ENCODE peak calls at places on chromosomes 13 and 19, in six cellular contexts. J, D, O, X, M and N are unnamed samples.

GRCh38 chr19:55672418-55672817 is 2.6 kb upstream of the EPN1 start:
- DNase-seq in J (no peak), D (no peak), O (no peak), X (no peak), M (no peak), N (no peak)

GRCh38 chr13:83449666-83450395 is 432.4 kb downstream of the SLITRK1 start:
- DNase-seq in J (no peak), D (no peak), O (no peak), X (no peak), M (no peak), N (no peak)

GRCh38 chr19:46849610-46850009 is 1.0 kb downstream of the AP2S1 start:
- DNase-seq in J (no peak), D (no peak), O (no peak), X (no peak), M (no peak), N (no peak)

GRCh38 chr19:35332817-35333216 is 3.8 kb downstream of the CD22 start:
- DNase-seq in J (no peak), D (no peak), O (no peak), X (no peak), M (no peak), N (no peak)

GRCh38 chr19:58439576-58440554 is at the start of gene ZNF132:
- DNase-seq in J (peak), D (peak), O (peak), X (peak), M (peak), N (peak)

GRCh38 chr19:48635966-48636858 is 967 bp downstream of the DBP start:
- DNase-seq in J (peak), D (no peak), O (no peak), X (no peak), M (no peak), N (no peak)

GRCh38 chr13:50916701-50917184 is 7.2 kb downstream of the RNASEH2B start:
- DNase-seq in J (peak), D (no peak), O (no peak), X (no peak), M (no peak), N (peak)

GRCh38 chr13:29924482-29924884 is 74.1 kb upstream of the UBL3 start:
- DNase-seq in J (no peak), D (no peak), O (no peak), X (no peak), M (no peak), N (no peak)

GRCh38 chr13:20403826-20404225 is 121.8 kb downstream of the CRYL1 start:
- DNase-seq in J (no peak), D (peak), O (no peak), X (no peak), M (no peak), N (no peak)

GRCh38 chr13:35855531-35856019 is 275.6 kb downstream of the DCLK1 start:
- DNase-seq in J (no peak), D (no peak), O (no peak), X (no peak), M (no peak), N (no peak)

GRCh38 chr13:36712785-36713184 is 39.0 kb downstream of the SERTM1 start:
- DNase-seq in J (no peak), D (no peak), O (no peak), X (no peak), M (no peak), N (no peak)

GRCh38 chr19:13839938-13840750 is 36.8 kb upstream of the NANOS3 start:
- DNase-seq in J (no peak), D (no peak), O (peak), X (no peak), M (no peak), N (no peak)

GRCh38 chr13:66585669-66586203 is 644.4 kb downstream of the PCDH9 start:
- DNase-seq in J (no peak), D (no peak), O (no peak), X (no peak), M (no peak), N (no peak)

GRCh38 chr19:51564791-51565190 is 6.3 kb upstream of the ZNF175 start:
- DNase-seq in J (peak), D (no peak), O (no peak), X (no peak), M (no peak), N (no peak)

GRCh38 chr19:2512523-2513431 is 36.9 kb downstream of the GADD45B start:
- DNase-seq in J (no peak), D (no peak), O (no peak), X (no peak), M (no peak), N (no peak)

GRCh38 chr19:49447485-49448431 is 3.9 kb downstream of the PIH1D1 start:
- DNase-seq in J (peak), D (no peak), O (no peak), X (no peak), M (no peak), N (no peak)

GRCh38 chr19:32642771-32643170 is 32.2 kb downstream of the ANKRD27 start:
- DNase-seq in J (no peak), D (no peak), O (peak), X (peak), M (no peak), N (no peak)

GRCh38 chr19:31303262-31303815 is 45.9 kb downstream of the TSHZ3 start:
- DNase-seq in J (no peak), D (peak), O (no peak), X (no peak), M (no peak), N (no peak)

GRCh38 chr13:42593719-42594012 is 19.7 kb downstream of the TNFSF11 start:
- DNase-seq in J (no peak), D (no peak), O (no peak), X (no peak), M (no peak), N (no peak)

GRCh38 chr19:39415111-39416046 is 2.9 kb downstream of the PLEKHG2 start:
- DNase-seq in J (no peak), D (no peak), O (no peak), X (no peak), M (no peak), N (no peak)

GRCh38 chr13:49645451-49645850 is 17.1 kb downstream of the ARL11 start:
- DNase-seq in J (no peak), D (no peak), O (no peak), X (no peak), M (no peak), N (no peak)

GRCh38 chr19:17235618-17236413 is 9.8 kb downstream of the OCEL1 start:
- DNase-seq in J (peak), D (no peak), O (peak), X (peak), M (peak), N (peak)

GRCh38 chr13:73069206-73069815 is 10.5 kb downstream of the KLF5 start:
- DNase-seq in J (no peak), D (no peak), O (no peak), X (no peak), M (no peak), N (no peak)

GRCh38 chr13:82076421-82076820 is 1735.5 kb upstream of the SPRY2 start:
- DNase-seq in J (no peak), D (no peak), O (no peak), X (no peak), M (no peak), N (no peak)

GRCh38 chr13:59746291-59746962 is 417.3 kb downstream of the DIAPH3 start:
- DNase-seq in J (no peak), D (no peak), O (no peak), X (no peak), M (no peak), N (no peak)

GRCh38 chr13:59531571-59532091 is 632.1 kb downstream of the DIAPH3 start:
- DNase-seq in J (peak), D (no peak), O (no peak), X (no peak), M (no peak), N (peak)

GRCh38 chr13:81771948-81772347 is 1431.0 kb upstream of the SPRY2 start:
- DNase-seq in J (no peak), D (no peak), O (no peak), X (no peak), M (no peak), N (no peak)

GRCh38 chr19:49473868-49474544 is at the start of gene FLT3LG:
- DNase-seq in J (peak), D (peak), O (peak), X (peak), M (peak), N (peak)

GRCh38 chr19:53991224-53992113 is at the start of gene CACNG6:
- DNase-seq in J (peak), D (no peak), O (no peak), X (no peak), M (no peak), N (no peak)